ENCODE peak calls at places on chromosomes 11 and 22, in four cellular contexts. T is A549, G is heart left ventricle, E is AG09309. M is an unnamed sample.

GRCh38 chr11:71452354-71453020 is 516 bp upstream of the NADSYN1 start:
- DNase-seq in T (no peak), G (peak), E (peak), M (peak)

GRCh38 chr11:119382101-119382500 is 611 bp upstream of the USP2 start:
- DNase-seq in T (no peak), G (no peak), E (no peak), M (no peak)

GRCh38 chr11:79466411-79466810 is 25.6 kb upstream of the TENM4 start:
- DNase-seq in T (no peak), G (no peak), E (peak), M (no peak)

GRCh38 chr11:71256080-71256479 is 3.7 kb upstream of the SHANK2 start:
- DNase-seq in T (no peak), G (no peak), E (no peak), M (no peak)

GRCh38 chr11:110148775-110149744 is 55.9 kb downstream of the ZC3H12C start:
- DNase-seq in T (peak), G (no peak), E (peak), M (no peak)

GRCh38 chr11:9138612-9139579 is 47.5 kb upstream of the SCUBE2 start:
- DNase-seq in T (peak), G (no peak), E (peak), M (no peak)

GRCh38 chr11:75773595-75774353 is 5.2 kb downstream of the DGAT2 start:
- DNase-seq in T (no peak), G (no peak), E (no peak), M (no peak)

GRCh38 chr11:122178795-122179194 is 62.8 kb upstream of the BLID start:
- DNase-seq in T (no peak), G (no peak), E (no peak), M (no peak)

GRCh38 chr11:64850979-64851567 is 6.6 kb upstream of the CDC42BPG start:
- DNase-seq in T (no peak), G (no peak), E (no peak), M (no peak)

GRCh38 chr11:19919050-19919561 is 206.5 kb downstream of the NAV2 start:
- DNase-seq in T (peak), G (no peak), E (peak), M (no peak)

GRCh38 chr22:48761546-48761945 is 1066.1 kb downstream of the BRD1 start:
- DNase-seq in T (no peak), G (peak), E (no peak), M (no peak)

DNA sequence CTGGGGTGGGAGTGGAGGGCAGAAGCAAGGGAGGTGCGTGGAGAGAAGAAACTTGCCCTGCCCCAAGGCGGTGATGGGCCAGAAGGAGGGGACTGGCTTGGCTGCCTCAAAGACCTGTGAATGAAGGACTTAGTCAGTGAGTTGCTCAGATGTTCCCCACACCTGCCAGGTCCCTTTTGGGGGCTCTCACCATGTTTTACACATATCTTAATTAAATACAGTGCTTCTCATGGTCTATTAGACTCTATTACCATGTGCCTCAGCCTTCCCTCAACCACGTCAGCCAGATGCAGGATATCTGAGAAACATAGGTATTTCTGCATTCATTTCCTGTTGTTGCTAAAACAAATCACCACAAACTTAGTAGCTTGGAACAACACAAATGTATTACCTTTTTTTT is 429.5 kb downstream of the BUD13 start:
- DNase-seq in T (no peak), G (no peak), E (no peak), M (no peak)
- TF ChIP-seq CTCF in T (no peak), G (no peak), E (no peak), M (no peak)

GRCh38 chr11:86781546-86781945 is 18.8 kb upstream of the PRSS23 start:
- DNase-seq in T (no peak), G (no peak), E (no peak), M (no peak)
- TF ChIP-seq CTCF in T (no peak), G (no peak), E (no peak), M (no peak)

DNA sequence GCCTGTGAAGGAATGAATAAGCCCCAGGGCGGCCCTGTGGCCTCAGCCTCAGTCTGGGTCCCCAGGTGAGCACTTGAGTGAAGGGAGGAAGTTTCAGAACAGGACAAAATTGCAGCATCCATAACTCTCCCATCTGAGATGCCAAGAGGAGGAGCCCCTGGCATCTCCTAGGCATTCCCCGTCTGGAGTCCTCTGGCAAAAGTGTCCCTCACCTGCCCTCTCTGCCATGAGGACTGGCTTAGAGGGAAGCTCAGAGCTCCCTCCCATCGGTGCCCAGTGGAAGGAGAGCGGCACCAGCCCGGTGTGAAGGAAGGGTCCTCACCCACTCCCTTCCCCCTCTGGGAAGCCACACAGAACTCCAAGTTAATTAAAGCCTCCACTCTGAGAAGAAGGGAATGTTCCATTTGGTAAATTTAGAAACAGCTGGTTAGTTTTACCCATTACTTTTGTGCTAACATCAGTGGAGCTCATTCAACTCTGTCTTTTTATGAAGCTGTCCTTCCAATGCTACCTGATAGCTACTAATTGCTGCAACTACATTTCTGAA is 123.4 kb upstream of the RCN1 start:
- DNase-seq in T (no peak), G (no peak), E (no peak), M (no peak)
- TF ChIP-seq CTCF in T (no peak), G (no peak), E (no peak), M (no peak)

DNA sequence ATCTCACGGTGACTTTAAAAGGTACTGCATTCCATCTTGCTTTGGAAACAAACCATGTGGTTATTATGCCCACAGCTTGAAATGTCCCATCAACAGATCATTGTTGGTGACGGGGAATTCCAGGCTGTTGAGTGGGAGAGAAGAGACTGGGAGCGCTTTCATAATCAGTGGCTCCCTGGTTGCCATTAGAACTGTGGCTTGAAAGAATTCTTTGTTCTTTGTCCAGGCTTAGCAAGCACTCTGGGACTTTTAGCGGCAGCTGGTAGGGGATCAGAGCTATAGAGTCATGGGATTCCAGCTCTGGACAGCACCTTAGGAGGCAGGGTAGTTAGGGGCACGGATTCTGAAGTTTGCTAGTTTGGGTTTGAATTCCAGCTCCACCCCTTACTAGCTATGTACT is 22.0 kb downstream of the MMP20 start:
- DNase-seq in T (no peak), G (no peak), E (peak), M (no peak)
- TF ChIP-seq CTCF in T (no peak), G (no peak), E (no peak), M (no peak)

DNA sequence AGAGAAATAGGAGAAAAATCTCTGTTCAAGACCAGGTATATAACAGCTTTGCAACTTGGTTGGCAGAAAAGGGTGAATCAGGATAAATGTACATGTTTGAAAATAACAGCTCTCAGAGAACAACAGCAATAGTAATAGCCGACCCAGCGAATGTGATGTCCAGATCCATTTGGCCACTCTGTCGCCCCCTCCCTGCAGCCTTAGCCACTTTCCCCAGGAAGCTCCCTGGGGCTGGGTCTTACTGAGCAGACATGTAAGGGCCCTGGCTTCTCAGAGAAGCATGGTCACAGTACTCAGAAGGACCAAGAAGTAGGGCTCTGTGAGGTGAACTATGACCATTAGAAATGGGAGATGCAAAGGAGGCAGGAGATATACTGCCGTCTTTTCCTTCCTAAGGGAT is 154.1 kb upstream of the SNX19 start:
- DNase-seq in T (no peak), G (no peak), E (no peak), M (no peak)
- TF ChIP-seq CTCF in T (no peak), G (no peak), E (no peak), M (no peak)

GRCh38 chr11:113774174-113774503 is 647 bp upstream of the ZW10 start:
- DNase-seq in T (no peak), G (no peak), E (no peak), M (no peak)
- TF ChIP-seq CTCF in T (no peak), G (no peak), E (no peak), M (peak)

DNA sequence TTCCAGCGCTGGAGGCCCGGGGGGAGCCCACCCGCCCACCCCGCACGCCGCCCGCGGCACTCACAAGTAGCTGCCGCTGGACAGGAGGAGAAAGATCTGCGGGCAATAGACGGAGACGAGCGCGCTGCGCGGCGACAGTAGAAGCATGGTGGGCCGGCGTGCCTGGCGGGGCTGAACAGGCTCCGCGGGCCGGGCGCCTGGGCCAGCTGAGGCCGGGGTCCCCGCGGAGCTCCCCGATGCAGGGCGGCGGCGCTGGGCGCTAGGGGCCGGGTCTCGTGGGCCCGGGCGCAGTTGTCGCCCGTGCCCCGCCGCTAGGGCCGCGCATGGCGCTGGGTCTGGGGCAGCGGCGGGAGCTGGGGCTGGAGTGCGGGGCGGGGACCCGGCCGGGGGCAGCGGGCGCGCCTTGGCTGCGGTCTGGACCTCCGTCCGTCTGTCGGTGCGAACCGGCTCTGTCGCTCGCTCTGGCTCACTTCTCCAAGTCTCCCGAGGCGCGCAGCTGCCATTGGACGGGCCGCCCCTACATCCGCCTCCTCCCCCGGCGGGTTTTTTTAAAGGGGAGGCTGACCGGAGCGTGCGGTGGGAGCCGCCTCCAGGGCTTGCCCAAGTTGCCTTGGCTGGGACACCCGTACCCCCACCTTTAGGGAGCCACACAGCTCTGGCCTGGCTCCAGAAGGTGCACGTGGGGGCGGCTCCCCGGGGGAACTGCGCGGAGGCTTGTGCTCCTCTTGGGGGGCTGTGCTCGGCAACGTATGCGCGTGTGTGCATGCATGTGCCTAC is 4.7 kb downstream of the WNT7B start:
- DNase-seq in T (no peak), G (no peak), E (no peak), M (no peak)
- TF ChIP-seq CTCF in T (no peak), G (no peak), E (no peak), M (no peak)

GRCh38 chr11:33689506-33689905 is 11.1 kb downstream of the C11orf91 start:
- DNase-seq in T (no peak), G (no peak), E (no peak), M (no peak)

GRCh38 chr11:33690290-33691050 is 10.2 kb downstream of the C11orf91 start:
- DNase-seq in T (peak), G (peak), E (peak), M (no peak)

GRCh38 chr11:33694346-33695050 is 6.1 kb downstream of the C11orf91 start:
- DNase-seq in T (no peak), G (no peak), E (no peak), M (no peak)

GRCh38 chr11:33691051-33691864 is 9.4 kb downstream of the C11orf91 start:
- DNase-seq in T (peak), G (no peak), E (no peak), M (no peak)

DNA sequence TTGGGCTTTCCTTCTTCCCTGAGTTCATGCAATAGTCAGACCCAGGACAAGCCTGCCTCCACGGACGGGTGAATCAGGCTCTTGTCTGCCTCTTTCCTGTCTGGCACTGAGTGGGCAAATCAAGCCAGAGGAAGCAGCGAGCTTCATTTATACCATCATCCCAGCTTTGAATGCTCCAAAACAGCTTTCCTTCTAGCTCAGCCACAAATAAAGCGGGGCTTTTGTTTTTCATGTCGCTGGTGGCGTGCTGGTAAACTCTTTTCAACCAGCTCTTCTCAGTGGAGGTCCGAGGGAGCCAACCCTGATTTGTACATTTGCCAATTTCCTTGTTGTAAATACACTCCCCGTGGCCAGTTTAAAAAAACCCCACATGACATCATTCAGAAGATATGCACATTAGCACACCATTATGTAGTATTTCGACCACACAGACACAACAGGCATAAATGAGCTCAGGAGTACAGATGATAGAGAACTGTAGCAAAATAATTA is 8.6 kb downstream of the C11orf91 start:
- DNase-seq in T (peak), G (peak), E (peak), M (no peak)
- TF ChIP-seq CTCF in T (no peak), G (no peak), E (no peak), M (no peak)

GRCh38 chr11:96391698-96392307 is 2.0 kb downstream of the JRKL start:
- DNase-seq in T (peak), G (no peak), E (no peak), M (no peak)
- TF ChIP-seq CTCF in T (no peak), G (no peak), E (peak), M (no peak)